ENCODE peak calls at places on chromosomes 11 and 22, in seven cellular contexts. I is A549; H is CD8-positive, alpha-beta T cell; M is cardiac muscle cell; K is mammary epithelial cell; O is kidney; Z is neural progenitor cell. G is an unnamed sample.

GRCh38 chr11:72676874-72677341 is 2.7 kb upstream of the PDE2A start:
- DNase-seq in H (peak), I (peak), O (peak), Z (peak), K (peak), M (peak), G (no peak)

GRCh38 chr22:27836181-27836580 is 34.6 kb upstream of the MN1 start:
- DNase-seq in O (no peak), Z (no peak), K (no peak), I (no peak), M (no peak), H (no peak), G (no peak)

GRCh38 chr11:92550411-92550810 is 325.8 kb downstream of the FAT3 start:
- DNase-seq in M (no peak), I (no peak), O (no peak), K (no peak), H (no peak), Z (peak), G (peak)

GRCh38 chr22:23912293-23912903 is 18.2 kb downstream of the MIF start:
- DNase-seq in I (no peak), K (no peak), H (no peak), O (no peak), M (no peak), Z (no peak), G (no peak)

GRCh38 chr22:48718818-48719500 is 1108.7 kb downstream of the BRD1 start:
- DNase-seq in O (peak), Z (no peak), I (no peak), H (no peak), K (no peak), M (no peak), G (no peak)

GRCh38 chr11:62400760-62401159 is 18.1 kb upstream of the SCGB1A1 start:
- DNase-seq in K (no peak), O (peak), H (no peak), M (peak), Z (no peak), I (no peak), G (no peak)

GRCh38 chr11:12159351-12160099 is 49.1 kb downstream of the MICAL2 start:
- DNase-seq in O (no peak), H (no peak), Z (no peak), M (peak), K (peak), I (peak), G (no peak)

GRCh38 chr22:47599753-47600152 is 837.3 kb downstream of the TBC1D22A start:
- DNase-seq in O (no peak), H (no peak), Z (no peak), K (no peak), M (no peak), I (no peak), G (no peak)

GRCh38 chr11:12377106-12377823 is at the start of gene PARVA:
- DNase-seq in I (peak), K (peak), Z (peak), O (peak), M (peak), H (no peak), G (no peak)

GRCh38 chr11:93740031-93740801 is 1.1 kb downstream of the TAF1D start:
- DNase-seq in I (peak), Z (peak), O (no peak), H (no peak), K (peak), M (peak), G (peak)

GRCh38 chr11:66064571-66064970 is 5.5 kb upstream of the PACS1 start:
- DNase-seq in K (no peak), H (no peak), M (no peak), I (no peak), Z (no peak), O (no peak), G (no peak)

GRCh38 chr22:38843716-38844660 is at the start of gene NPTXR:
- DNase-seq in O (no peak), M (peak), H (no peak), I (peak), K (no peak), Z (peak), G (no peak)

GRCh38 chr11:68398870-68399865 is 61.4 kb upstream of the PPP6R3 start:
- DNase-seq in I (no peak), M (peak), H (no peak), K (no peak), O (no peak), Z (no peak), G (no peak)

GRCh38 chr11:112587664-112588063 is 327.0 kb upstream of the PLET1 start:
- DNase-seq in O (no peak), M (no peak), I (no peak), K (no peak), Z (no peak), H (no peak), G (no peak)

GRCh38 chr11:40030867-40031266 is 1428.6 kb downstream of the LRRC4C start:
- DNase-seq in Z (peak), H (no peak), M (no peak), K (no peak), O (no peak), I (no peak), G (no peak)

GRCh38 chr11:106706355-106706754 is 311.9 kb downstream of the GUCY1A2 start:
- DNase-seq in Z (no peak), M (no peak), H (no peak), K (peak), I (peak), O (no peak), G (peak)

GRCh38 chr22:50705851-50706351 is 32.1 kb upstream of the ACR start:
- DNase-seq in K (no peak), H (no peak), I (no peak), Z (no peak), O (peak), M (no peak), G (no peak)

GRCh38 chr22:47784367-47784983 is 1022.0 kb downstream of the TBC1D22A start:
- DNase-seq in I (no peak), O (no peak), K (no peak), Z (no peak), H (no peak), M (no peak), G (no peak)

GRCh38 chr22:39677967-39678366 is 107.4 kb downstream of the CACNA1I start:
- DNase-seq in H (no peak), K (no peak), O (no peak), M (no peak), I (no peak), Z (no peak), G (no peak)

DNA sequence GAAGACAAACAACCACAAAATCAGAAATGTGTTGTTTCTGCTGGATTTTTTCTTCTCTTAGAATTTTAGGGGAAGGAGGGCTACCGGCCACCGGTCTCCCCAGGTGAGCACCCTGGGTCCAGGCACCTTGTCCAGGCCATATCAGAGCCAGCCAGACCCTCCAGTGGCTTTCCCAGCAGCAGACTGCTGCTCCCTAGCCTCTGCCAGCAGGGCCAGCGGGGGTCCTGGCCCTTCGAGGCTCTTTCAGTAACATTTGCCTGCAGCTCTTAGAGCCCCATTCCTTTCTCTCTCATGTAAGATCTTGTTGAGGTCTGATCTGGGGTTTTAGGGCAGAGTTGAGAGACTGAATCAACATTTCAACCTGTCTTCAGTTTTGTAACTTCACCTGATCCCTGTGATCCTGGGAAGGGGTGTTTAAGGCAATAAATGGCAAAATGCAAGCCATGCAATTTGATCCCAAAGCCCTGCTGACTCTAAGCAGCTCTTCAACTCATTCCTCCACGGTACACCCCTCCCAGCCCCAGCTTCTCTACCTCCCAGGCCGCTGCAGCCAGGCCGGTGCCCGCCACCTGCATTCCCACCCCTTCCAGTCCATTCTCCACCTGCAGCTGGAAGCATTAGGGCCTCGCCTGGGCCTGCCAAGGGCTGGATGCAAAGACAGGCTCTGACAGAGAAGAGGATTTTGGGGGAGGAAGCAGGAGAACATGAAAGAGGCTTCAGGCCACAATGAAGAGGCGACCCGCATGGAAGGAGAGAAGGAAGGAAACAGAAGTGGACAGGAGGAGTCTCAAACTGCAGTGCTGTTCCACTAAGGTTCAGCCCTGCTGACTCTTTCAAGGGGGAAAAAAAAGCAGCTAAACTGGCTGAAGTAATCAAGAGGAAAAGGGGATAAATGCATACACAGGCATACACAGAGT is 113.0 kb upstream of the FGF3 start:
- DNase-seq in K (no peak), M (no peak), Z (peak), H (no peak), I (no peak), O (peak), G (no peak)
- TF ChIP-seq CTCF in K (no peak), M (no peak), Z (no peak), H (no peak), I (no peak), O (no peak), G (no peak)

DNA sequence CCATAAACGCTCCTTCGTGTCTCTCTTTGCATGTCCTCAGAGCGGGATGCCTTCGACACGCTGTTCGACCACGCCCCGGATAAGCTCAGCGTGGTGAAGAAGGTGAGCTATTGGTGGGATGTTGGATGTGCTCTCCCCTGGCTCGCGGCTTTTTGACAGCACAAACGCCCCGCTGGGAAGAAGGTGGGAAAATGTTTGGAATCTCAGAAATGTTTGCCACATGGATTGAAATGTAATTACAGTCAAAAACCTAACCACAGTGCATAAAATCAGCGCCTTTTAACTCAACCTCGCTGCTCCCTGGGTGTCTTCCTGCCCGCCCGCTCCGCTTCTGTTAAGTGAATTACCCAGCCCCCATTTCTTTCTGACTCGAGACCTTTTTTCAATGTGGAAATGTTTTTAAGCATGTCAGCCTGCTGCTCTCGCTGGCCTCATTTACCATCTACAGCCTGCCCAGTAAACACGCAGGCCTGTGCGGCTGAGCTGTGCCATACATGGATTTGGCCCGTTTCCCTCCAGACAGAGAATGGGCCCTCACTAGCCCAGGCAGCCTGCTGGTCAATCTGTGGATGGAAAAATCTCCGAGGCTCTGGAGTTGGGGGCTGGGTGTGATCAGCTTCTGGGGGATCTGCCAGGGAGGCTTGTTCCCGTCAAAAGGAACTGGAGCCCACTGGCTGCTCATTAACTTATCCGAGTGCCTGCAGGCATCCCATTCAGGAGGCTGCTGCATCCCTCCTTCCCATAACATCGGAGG is 32.7 kb upstream of the PARVG start:
- DNase-seq in I (no peak), K (no peak), Z (peak), M (peak), H (no peak), O (no peak), G (no peak)
- H3K4me3 ChIP-seq in I (no peak), K (no peak), Z (peak), M (no peak), H (no peak), O (no peak), G (no peak)

GRCh38 chr11:45906965-45907591 is at the start of gene FREY1:
- DNase-seq in M (no peak), Z (no peak), I (no peak), K (no peak), O (no peak), H (no peak), G (no peak)
- TF ChIP-seq CTCF in M (no peak), Z (no peak), I (no peak), K (no peak), O (no peak), H (no peak), G (no peak)

GRCh38 chr22:21014202-21015050 is 539 bp upstream of the P2RX6 start:
- DNase-seq in I (peak), O (peak), K (peak), M (peak), Z (peak), H (peak), G (no peak)
- H3K4me3 ChIP-seq in I (peak), O (peak), K (peak), M (peak), Z (peak), H (peak), G (peak)

DNA sequence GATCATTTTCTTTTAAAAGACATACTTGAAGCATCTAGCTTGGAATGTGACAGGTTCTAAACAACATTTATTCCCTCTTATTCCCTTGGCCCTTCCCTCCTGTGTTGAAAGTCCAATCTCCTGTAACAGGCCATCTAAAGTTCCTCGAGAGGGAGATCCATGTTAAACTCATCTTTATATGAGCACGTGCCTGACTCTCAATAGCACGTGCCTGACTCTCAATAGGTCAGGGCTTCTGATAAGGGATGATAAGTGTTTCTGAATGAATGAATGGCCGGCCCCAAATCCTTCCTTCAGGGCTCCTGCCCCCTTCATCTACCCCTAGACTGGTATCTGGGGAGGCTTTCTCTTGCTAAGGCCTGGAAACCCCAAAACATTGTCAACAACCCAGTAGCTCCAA is 27.2 kb downstream of the RPL27A start:
- DNase-seq in O (no peak), M (no peak), Z (no peak), I (no peak), K (no peak), H (no peak), G (no peak)
- TF ChIP-seq CTCF in O (no peak), M (no peak), Z (no peak), I (no peak), K (no peak), H (no peak), G (no peak)

GRCh38 chr22:20999350-21000214 is 2.3 kb downstream of the THAP7 start:
- DNase-seq in H (no peak), I (no peak), M (no peak), Z (no peak), O (peak), K (no peak), G (no peak)
- H3K4me3 ChIP-seq in H (no peak), I (no peak), M (no peak), Z (no peak), O (no peak), K (no peak), G (no peak)

G was measured in LNCaP clone FGC.